ENCODE peak calls at places on chromosomes 12 and 14, in five cellular contexts. U, W, D, H and B are unnamed samples.

GRCh38 chr12:102539651-102540553 is 59.5 kb upstream of the IGF1 start:
- DNase-seq in U (peak), W (no peak), H (peak), D (no peak), B (no peak)

GRCh38 chr14:22400590-22401259 is 188.3 kb downstream of the DAD1 start:
- DNase-seq in D (no peak), W (no peak), H (no peak), U (no peak), B (no peak)

GRCh38 chr14:54564071-54564798 is 2.7 kb upstream of the SAMD4A start:
- DNase-seq in W (no peak), U (peak), H (peak), D (no peak), B (peak)

GRCh38 chr14:75980856-75981255 is 939 bp downstream of the TGFB3 start:
- DNase-seq in W (no peak), U (no peak), D (no peak), H (peak), B (no peak)

GRCh38 chr14:27012641-27013040 is 414.8 kb upstream of the NOVA1 start:
- DNase-seq in U (no peak), W (no peak), D (no peak), H (no peak), B (no peak)

GRCh38 chr12:120940799-120941198 is 36.6 kb upstream of the SPPL3 start:
- DNase-seq in H (no peak), W (no peak), U (no peak), D (no peak), B (no peak)

GRCh38 chr12:32016680-32017482 is 57.7 kb downstream of the RESF1 start:
- DNase-seq in W (no peak), U (no peak), D (no peak), H (no peak), B (no peak)

GRCh38 chr14:81164167-81164774 is 56.5 kb downstream of the GTF2A1 start:
- DNase-seq in W (no peak), U (peak), H (peak), D (peak), B (peak)

GRCh38 chr14:65860956-65861631 is 448.6 kb downstream of the FUT8 start:
- DNase-seq in W (no peak), H (no peak), D (no peak), U (no peak), B (no peak)

GRCh38 chr12:112275211-112275610 is 107.0 kb downstream of the HECTD4 start:
- DNase-seq in H (no peak), D (no peak), W (no peak), U (no peak), B (no peak)

GRCh38 chr12:129028824-129029223 is 175.5 kb downstream of the GLT1D1 start:
- DNase-seq in W (no peak), H (no peak), D (no peak), U (no peak), B (no peak)

GRCh38 chr12:49902399-49903350 is 1.0 kb downstream of the FAIM2 start:
- DNase-seq in U (peak), H (no peak), D (no peak), W (no peak), B (no peak)

GRCh38 chr14:90587918-90588317 is 191.1 kb downstream of the CALM1 start:
- DNase-seq in U (no peak), W (no peak), H (no peak), D (no peak), B (no peak)